ENCODE peak calls at places on chromosome 1, in four cellular contexts. W, F, O and M are unnamed samples.

GRCh38 chr1:18681423-18681835 is 50.8 kb downstream of the PAX7 start:
- DNase-seq in W (no peak), F (no peak), O (no peak), M (peak)

GRCh38 chr1:18795002-18795689 is 64.3 kb downstream of the TAS1R2 start:
- DNase-seq in W (no peak), F (no peak), O (no peak), M (no peak)

GRCh38 chr1:7279753-7280150 is 491.3 kb upstream of the VAMP3 start:
- DNase-seq in F (no peak), O (no peak), W (no peak), M (no peak)

GRCh38 chr1:24793762-24794161 is 48.5 kb downstream of the CLIC4 start:
- DNase-seq in W (no peak), O (no peak), F (no peak), M (no peak)

GRCh38 chr1:152107984-152108898 is 7.0 kb downstream of the TCHH start:
- DNase-seq in O (no peak), W (no peak), F (no peak), M (no peak)

GRCh38 chr1:163163861-163164582 is 38.7 kb downstream of the RGS5 start:
- DNase-seq in F (no peak), W (no peak), O (no peak), M (no peak)

GRCh38 chr1:3956527-3957170 is 56.6 kb upstream of the C1orf174 start:
- DNase-seq in W (no peak), F (no peak), O (no peak), M (no peak)

GRCh38 chr1:185595835-185596667 is 138.1 kb upstream of the HMCN1 start:
- DNase-seq in F (peak), O (no peak), W (no peak), M (peak)

GRCh38 chr1:217493290-217493689 is 137.6 kb downstream of the GPATCH2 start:
- DNase-seq in W (no peak), O (no peak), F (no peak), M (peak)

GRCh38 chr1:209692296-209692695 is 12.3 kb upstream of the HSD11B1 start:
- DNase-seq in O (no peak), W (no peak), F (no peak), M (no peak)

GRCh38 chr1:76541618-76542017 is 325.7 kb upstream of the ST6GALNAC5 start:
- DNase-seq in O (no peak), F (no peak), W (no peak), M (no peak)

GRCh38 chr1:17128361-17128760 is 9.1 kb upstream of the PADI2 start:
- DNase-seq in O (no peak), W (no peak), F (no peak), M (no peak)

GRCh38 chr1:204651843-204652421 is 33.6 kb downstream of the LRRN2 start:
- DNase-seq in W (no peak), F (no peak), O (no peak), M (no peak)